ENCODE peak calls at places on chromosomes 7 and 10, in five cellular contexts. Z, B, O, T and X are unnamed samples.

GRCh38 chr10:103752680-103753248 is 102.6 kb downstream of the SH3PXD2A start:
- DNase-seq in Z (peak; percentile 62), B (no peak), T (no peak), O (peak; percentile 37), X (no peak)

GRCh38 chr10:22229756-22230330 is 12.0 kb upstream of the EBLN1 start:
- DNase-seq in T (no peak), Z (no peak), B (peak; percentile 24), O (no peak), X (no peak)

GRCh38 chr10:25232229-25232628 is 57.4 kb downstream of the GPR158 start:
- DNase-seq in O (no peak), T (no peak), B (no peak), Z (no peak), X (no peak)

GRCh38 chr10:11870461-11870780 is 47.3 kb downstream of the PROSER2 start:
- DNase-seq in Z (no peak), B (no peak), O (no peak), T (no peak), X (no peak)

GRCh38 chr7:152572101-152572500 is 103.8 kb downstream of the XRCC2 start:
- DNase-seq in B (no peak), O (no peak), T (no peak), Z (no peak), X (no peak)

GRCh38 chr10:114631678-114632417 is 26.2 kb downstream of the ABLIM1 start:
- DNase-seq in B (peak; percentile 42), Z (peak; percentile 31), O (peak; percentile 31), T (no peak), X (no peak)

GRCh38 chr10:44168478-44168877 is 216.4 kb downstream of the CXCL12 start:
- DNase-seq in B (no peak), Z (no peak), T (no peak), O (no peak), X (no peak)

GRCh38 chr10:69451784-69452251 is 553 bp downstream of the TSPAN15 start:
- DNase-seq in O (peak; percentile 13), B (no peak), T (no peak), Z (no peak), X (no peak)

GRCh38 chr10:90138844-90139243 is 437.5 kb downstream of the KIF20B start:
- DNase-seq in T (no peak), O (no peak), Z (peak; percentile 22), B (no peak), X (no peak)

GRCh38 chr10:70499829-70500167 is 21.2 kb downstream of the PALD1 start:
- DNase-seq in T (no peak), Z (no peak), O (no peak), B (no peak), X (no peak)

GRCh38 chr10:129233351-129234148 is 233.5 kb upstream of the MGMT start:
- DNase-seq in O (no peak), B (no peak), T (no peak), Z (no peak), X (no peak)

GRCh38 chr7:154380771-154381170 is 328.6 kb downstream of the DPP6 start:
- DNase-seq in O (no peak), B (no peak), T (no peak), Z (no peak), X (no peak)

GRCh38 chr7:77330169-77330882 is 85.8 kb downstream of the GSAP start:
- DNase-seq in O (no peak), B (no peak), Z (peak; percentile 99), T (peak; percentile 80), X (no peak)

GRCh38 chr10:87705339-87705738 is 45.7 kb downstream of the PAPSS2 start:
- DNase-seq in B (peak; percentile 15), O (no peak), T (no peak), Z (no peak), X (no peak)